ENCODE peak calls at places on chromosome 19, in seven cellular contexts. One of them, this sample, is unnamed.

GRCh38 chr19:37403403-37403802 is 32.5 kb downstream of the ZNF527 start:
- DNase-seq in pancreas: no peak
- DNase-seq in progenitor cell of endocrine pancreas: no peak
- DNase-seq in stomach: no peak
- DNase-seq in HFF-Myc: no peak
- DNase-seq in thoracic aorta: no peak
- DNase-seq in GM12865: no peak
- DNase-seq in this sample: no peak

GRCh38 chr19:53808710-53809125 is 15.4 kb downstream of the NLRP12 start:
- DNase-seq in thoracic aorta: no peak
- DNase-seq in pancreas: no peak
- DNase-seq in stomach: no peak
- DNase-seq in GM12865: no peak
- DNase-seq in HFF-Myc: peak
- DNase-seq in progenitor cell of endocrine pancreas: no peak
- DNase-seq in this sample: no peak

GRCh38 chr19:16677060-16677459 is 16.1 kb downstream of the TMEM38A start:
- DNase-seq in thoracic aorta: no peak
- DNase-seq in GM12865: no peak
- DNase-seq in stomach: no peak
- DNase-seq in pancreas: no peak
- DNase-seq in progenitor cell of endocrine pancreas: no peak
- DNase-seq in HFF-Myc: no peak
- DNase-seq in this sample: no peak

GRCh38 chr19:15871570-15871969 is 26.3 kb downstream of the CYP4F2 start:
- DNase-seq in stomach: no peak
- DNase-seq in progenitor cell of endocrine pancreas: no peak
- DNase-seq in GM12865: peak
- DNase-seq in HFF-Myc: no peak
- DNase-seq in thoracic aorta: no peak
- DNase-seq in pancreas: no peak
- DNase-seq in this sample: peak

GRCh38 chr19:3270908-3271307 is 46.4 kb downstream of the CELF5 start:
- DNase-seq in GM12865: peak
- DNase-seq in HFF-Myc: peak
- DNase-seq in progenitor cell of endocrine pancreas: no peak
- DNase-seq in stomach: no peak
- DNase-seq in pancreas: no peak
- DNase-seq in thoracic aorta: no peak
- DNase-seq in this sample: no peak

GRCh38 chr19:51792932-51793331 is 2.0 kb upstream of the FPR3 start:
- DNase-seq in thoracic aorta: no peak
- DNase-seq in stomach: no peak
- DNase-seq in pancreas: no peak
- DNase-seq in progenitor cell of endocrine pancreas: no peak
- DNase-seq in GM12865: no peak
- DNase-seq in HFF-Myc: no peak
- DNase-seq in this sample: no peak

GRCh38 chr19:16886305-16886880 is 2.4 kb upstream of the F2RL3 start:
- DNase-seq in GM12865: peak
- DNase-seq in thoracic aorta: no peak
- DNase-seq in pancreas: no peak
- DNase-seq in progenitor cell of endocrine pancreas: no peak
- DNase-seq in HFF-Myc: no peak
- DNase-seq in stomach: no peak
- DNase-seq in this sample: no peak

GRCh38 chr19:46080561-46080960 is 39.8 kb upstream of the IGFL4 start:
- DNase-seq in thoracic aorta: no peak
- DNase-seq in GM12865: no peak
- DNase-seq in stomach: no peak
- DNase-seq in progenitor cell of endocrine pancreas: no peak
- DNase-seq in HFF-Myc: no peak
- DNase-seq in pancreas: peak
- DNase-seq in this sample: no peak

GRCh38 chr19:54560881-54561385 is 12.7 kb upstream of the LILRA2 start:
- DNase-seq in pancreas: no peak
- DNase-seq in thoracic aorta: no peak
- DNase-seq in GM12865: no peak
- DNase-seq in stomach: no peak
- DNase-seq in progenitor cell of endocrine pancreas: no peak
- DNase-seq in HFF-Myc: no peak
- DNase-seq in this sample: no peak

GRCh38 chr19:18657590-18658365 is 20.9 kb downstream of the KLHL26 start:
- DNase-seq in pancreas: no peak
- DNase-seq in thoracic aorta: peak
- DNase-seq in GM12865: peak
- DNase-seq in stomach: no peak
- DNase-seq in HFF-Myc: no peak
- DNase-seq in progenitor cell of endocrine pancreas: no peak
- DNase-seq in this sample: peak

GRCh38 chr19:8206147-8207087 is 2.8 kb upstream of the CERS4 start:
- DNase-seq in HFF-Myc: no peak
- DNase-seq in GM12865: no peak
- DNase-seq in progenitor cell of endocrine pancreas: no peak
- DNase-seq in stomach: peak
- DNase-seq in pancreas: peak
- DNase-seq in thoracic aorta: no peak
- DNase-seq in this sample: no peak

GRCh38 chr19:50332264-50333038 is 3.3 kb upstream of the KCNC3 start:
- DNase-seq in GM12865: peak
- DNase-seq in pancreas: peak
- DNase-seq in HFF-Myc: no peak
- DNase-seq in progenitor cell of endocrine pancreas: peak
- DNase-seq in stomach: no peak
- DNase-seq in thoracic aorta: no peak
- DNase-seq in this sample: peak

GRCh38 chr19:16897572-16898056 is 8.8 kb downstream of the F2RL3 start:
- DNase-seq in HFF-Myc: no peak
- DNase-seq in GM12865: no peak
- DNase-seq in thoracic aorta: no peak
- DNase-seq in pancreas: no peak
- DNase-seq in stomach: peak
- DNase-seq in progenitor cell of endocrine pancreas: no peak
- DNase-seq in this sample: no peak

GRCh38 chr19:29812080-29812880 is 489 bp downstream of the CCNE1 start:
- DNase-seq in progenitor cell of endocrine pancreas: peak
- DNase-seq in pancreas: peak
- DNase-seq in HFF-Myc: no peak
- DNase-seq in stomach: peak
- DNase-seq in thoracic aorta: no peak
- DNase-seq in GM12865: peak
- DNase-seq in this sample: peak

GRCh38 chr19:33763661-33764343 is 32.9 kb upstream of the KCTD15 start:
- DNase-seq in HFF-Myc: no peak
- DNase-seq in pancreas: no peak
- DNase-seq in GM12865: no peak
- DNase-seq in thoracic aorta: no peak
- DNase-seq in stomach: no peak
- DNase-seq in progenitor cell of endocrine pancreas: no peak
- DNase-seq in this sample: no peak

GRCh38 chr19:19320362-19321142 is at the start of the genes MAU2 and SUGP1:
- DNase-seq in stomach: peak
- DNase-seq in thoracic aorta: peak
- DNase-seq in GM12865: peak
- DNase-seq in progenitor cell of endocrine pancreas: peak
- DNase-seq in HFF-Myc: peak
- DNase-seq in pancreas: peak
- DNase-seq in this sample: peak

GRCh38 chr19:30107351-30107750 is 165.3 kb downstream of the URI1 start:
- DNase-seq in thoracic aorta: no peak
- DNase-seq in progenitor cell of endocrine pancreas: no peak
- DNase-seq in pancreas: no peak
- DNase-seq in stomach: no peak
- DNase-seq in HFF-Myc: no peak
- DNase-seq in GM12865: no peak
- DNase-seq in this sample: no peak

DNA sequence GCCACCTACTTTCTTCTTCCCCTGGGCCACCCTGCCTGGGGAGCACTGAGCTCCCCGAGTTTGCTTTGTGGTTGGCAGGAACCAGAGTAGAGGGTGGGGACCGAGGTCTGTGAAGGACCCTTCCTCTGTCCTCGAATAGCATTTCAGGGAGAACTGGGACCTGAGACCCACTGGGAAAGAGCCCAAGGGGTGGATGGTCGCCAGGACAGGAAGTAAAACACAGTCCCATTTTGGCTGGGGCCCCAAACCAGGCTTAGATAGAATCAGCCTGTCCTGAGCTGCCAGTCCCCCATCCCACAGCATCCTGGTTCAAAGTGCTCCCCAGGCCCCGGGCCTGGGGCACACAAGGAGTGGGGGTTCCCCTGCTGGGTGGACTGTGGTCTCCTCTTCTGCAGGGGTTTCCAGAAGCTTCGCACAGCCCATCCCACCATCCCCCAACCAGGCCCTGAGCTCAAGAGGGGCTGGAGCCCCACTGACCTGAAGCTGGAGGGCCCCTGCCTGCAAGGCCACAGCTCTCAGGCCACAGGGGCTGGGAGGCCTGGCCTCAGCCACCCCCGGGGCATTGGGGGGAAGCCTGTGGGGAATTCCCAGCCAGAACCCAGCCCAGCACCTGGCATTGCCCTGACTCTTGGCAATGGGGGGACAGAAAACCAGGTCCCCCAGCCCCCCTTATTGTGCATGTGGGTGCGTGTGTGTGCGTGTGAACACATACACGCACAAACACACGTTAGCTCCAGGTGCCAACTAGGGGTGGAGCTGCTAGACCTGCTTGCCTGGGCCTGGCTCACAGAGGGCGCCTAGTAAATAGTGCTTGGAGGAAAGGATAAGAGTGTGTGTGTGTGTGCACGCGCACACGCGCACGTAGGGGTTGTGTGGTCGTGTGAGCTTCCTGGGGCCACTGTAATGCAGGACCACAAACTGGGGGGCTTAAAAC is 994 bp upstream of the MKNK2 start:
- DNase-seq in progenitor cell of endocrine pancreas: no peak
- DNase-seq in HFF-Myc: no peak
- DNase-seq in stomach: peak
- DNase-seq in thoracic aorta: no peak
- DNase-seq in pancreas: peak
- DNase-seq in GM12865: peak
- DNase-seq in this sample: no peak
- TF ChIP-seq CTCF in progenitor cell of endocrine pancreas: no peak
- TF ChIP-seq CTCF in HFF-Myc: no peak
- TF ChIP-seq CTCF in stomach: no peak
- TF ChIP-seq CTCF in thoracic aorta: no peak
- TF ChIP-seq CTCF in pancreas: no peak
- TF ChIP-seq CTCF in GM12865: no peak
- TF ChIP-seq CTCF in this sample: no peak

GRCh38 chr19:35471946-35472345 is 18.3 kb downstream of the KRTDAP start:
- DNase-seq in thoracic aorta: no peak
- DNase-seq in stomach: no peak
- DNase-seq in GM12865: no peak
- DNase-seq in pancreas: no peak
- DNase-seq in HFF-Myc: no peak
- DNase-seq in progenitor cell of endocrine pancreas: no peak
- DNase-seq in this sample: no peak

GRCh38 chr19:35478794-35479193 is 11.5 kb downstream of the KRTDAP start:
- DNase-seq in stomach: no peak
- DNase-seq in pancreas: no peak
- DNase-seq in HFF-Myc: no peak
- DNase-seq in GM12865: no peak
- DNase-seq in progenitor cell of endocrine pancreas: no peak
- DNase-seq in thoracic aorta: no peak
- DNase-seq in this sample: no peak

GRCh38 chr19:35479278-35479677 is 11.0 kb downstream of the KRTDAP start:
- DNase-seq in GM12865: no peak
- DNase-seq in progenitor cell of endocrine pancreas: no peak
- DNase-seq in HFF-Myc: no peak
- DNase-seq in thoracic aorta: no peak
- DNase-seq in stomach: peak
- DNase-seq in pancreas: no peak
- DNase-seq in this sample: no peak

GRCh38 chr19:35474104-35474503 is 16.2 kb downstream of the KRTDAP start:
- DNase-seq in pancreas: no peak
- DNase-seq in GM12865: no peak
- DNase-seq in stomach: no peak
- DNase-seq in thoracic aorta: no peak
- DNase-seq in HFF-Myc: no peak
- DNase-seq in progenitor cell of endocrine pancreas: no peak
- DNase-seq in this sample: no peak

DNA sequence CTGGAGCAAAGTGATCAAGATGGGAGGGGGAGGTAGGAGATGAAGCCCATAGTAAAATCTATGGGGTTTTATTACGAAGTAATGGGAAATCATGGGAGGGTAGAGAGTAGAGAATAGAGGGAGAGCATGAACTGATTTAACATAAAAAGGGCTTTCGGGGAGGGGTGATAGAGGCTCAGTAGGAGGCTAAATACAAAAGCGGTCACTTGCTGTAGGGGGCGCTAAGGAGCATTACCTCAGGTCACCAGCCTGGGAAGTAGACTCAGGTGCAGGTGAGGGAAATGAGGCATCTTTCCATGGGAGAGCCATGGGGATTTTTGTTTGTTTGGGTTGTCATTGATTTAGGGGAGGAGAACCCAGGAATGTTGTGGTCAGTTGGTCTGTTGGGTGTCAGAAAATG is 14.1 kb downstream of the KRTDAP start:
- DNase-seq in HFF-Myc: no peak
- DNase-seq in thoracic aorta: no peak
- DNase-seq in pancreas: no peak
- DNase-seq in stomach: no peak
- DNase-seq in GM12865: peak
- DNase-seq in progenitor cell of endocrine pancreas: no peak
- DNase-seq in this sample: no peak
- TF ChIP-seq CTCF in HFF-Myc: peak
- TF ChIP-seq CTCF in thoracic aorta: no peak
- TF ChIP-seq CTCF in pancreas: no peak
- TF ChIP-seq CTCF in stomach: no peak
- TF ChIP-seq CTCF in GM12865: peak
- TF ChIP-seq CTCF in progenitor cell of endocrine pancreas: peak
- TF ChIP-seq CTCF in this sample: no peak

GRCh38 chr19:6271721-6272410 is 7.9 kb downstream of the MLLT1 start:
- DNase-seq in stomach: peak
- DNase-seq in pancreas: peak
- DNase-seq in thoracic aorta: no peak
- DNase-seq in progenitor cell of endocrine pancreas: no peak
- DNase-seq in HFF-Myc: no peak
- DNase-seq in GM12865: no peak
- DNase-seq in this sample: no peak
- TF ChIP-seq CTCF in stomach: no peak
- TF ChIP-seq CTCF in pancreas: no peak
- TF ChIP-seq CTCF in thoracic aorta: no peak
- TF ChIP-seq CTCF in progenitor cell of endocrine pancreas: no peak
- TF ChIP-seq CTCF in HFF-Myc: peak
- TF ChIP-seq CTCF in GM12865: no peak
- TF ChIP-seq CTCF in this sample: no peak

DNA sequence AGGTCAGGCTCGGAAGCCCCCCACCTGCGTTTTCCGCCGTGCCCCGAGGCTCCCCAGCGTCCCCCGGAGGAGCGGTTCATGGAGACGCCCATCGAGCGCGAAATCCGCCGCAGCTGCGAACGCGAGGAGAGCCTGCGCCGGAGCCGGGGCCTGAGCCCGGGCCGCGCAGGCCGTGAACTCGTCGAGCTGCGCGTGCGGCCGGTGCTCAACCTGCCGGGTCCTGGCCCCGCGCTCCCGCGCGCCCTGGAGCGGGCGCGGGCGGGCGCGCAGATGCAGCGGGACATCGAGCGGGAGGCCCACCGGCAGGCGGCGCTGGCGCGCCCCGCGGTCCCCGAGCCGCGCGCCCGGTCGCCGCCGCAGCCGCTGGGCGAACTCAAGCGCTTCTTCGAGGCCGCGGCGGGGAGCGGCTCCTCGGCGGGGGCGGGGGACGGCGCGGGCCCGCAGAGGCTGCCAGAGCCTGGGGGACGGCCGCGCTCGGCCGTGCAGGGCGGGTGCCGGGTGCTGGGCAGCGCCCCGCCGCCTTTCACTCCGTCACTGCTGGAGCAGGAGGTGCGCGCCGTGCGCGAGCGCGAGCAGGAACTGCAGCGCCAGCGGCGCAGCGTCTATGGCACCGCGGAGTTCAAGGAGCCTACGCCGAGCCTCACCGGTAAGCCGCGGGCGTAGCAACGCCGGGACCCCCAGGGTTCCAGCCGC is 792 bp downstream of the MISP3 start:
- DNase-seq in GM12865: peak
- DNase-seq in pancreas: peak
- DNase-seq in stomach: peak
- DNase-seq in HFF-Myc: no peak
- DNase-seq in progenitor cell of endocrine pancreas: peak
- DNase-seq in thoracic aorta: no peak
- DNase-seq in this sample: peak
- TF ChIP-seq CTCF in GM12865: peak
- TF ChIP-seq CTCF in pancreas: no peak
- TF ChIP-seq CTCF in stomach: no peak
- TF ChIP-seq CTCF in HFF-Myc: peak
- TF ChIP-seq CTCF in progenitor cell of endocrine pancreas: peak
- TF ChIP-seq CTCF in thoracic aorta: no peak
- TF ChIP-seq CTCF in this sample: peak